ENCODE peak calls at places on chromosome 3, in ten cellular contexts. S, C, M, B, J, O, Q, W, A and I are unnamed samples.
A peak's percentile ranks its signal among the peaks of the same experiment; 100 is the strongest.

GRCh38 chr3:145767909-145768308 is 393.1 kb downstream of the PLOD2 start:
- DNase-seq in S (no peak), C (no peak), M (no peak), B (no peak), J (no peak), O (no peak), Q (peak; percentile 18), W (peak; percentile 7), A (no peak), I (no peak)

GRCh38 chr3:23079976-23080375 is 123.2 kb upstream of the UBE2E2 start:
- DNase-seq in S (no peak), C (no peak), M (no peak), B (no peak), J (peak; percentile 22), O (no peak), Q (peak; percentile 55), W (peak; percentile 79), A (no peak), I (no peak)

GRCh38 chr3:107241217-107241616 is 136.0 kb upstream of the CCDC54 start:
- DNase-seq in S (peak; percentile 48), C (no peak), M (peak; percentile 32), B (peak; percentile 3), J (peak; percentile 31), O (no peak), Q (peak; percentile 44), W (peak; percentile 58), A (no peak), I (no peak)

GRCh38 chr3:42123012-42123581 is 31.9 kb downstream of the TRAK1 start:
- DNase-seq in S (no peak), C (no peak), M (no peak), B (no peak), J (peak; percentile 70), O (no peak), Q (peak; percentile 89), W (no peak), A (no peak), I (no peak)

GRCh38 chr3:15164356-15164755 is 41.7 kb upstream of the CAPN7 start:
- DNase-seq in S (no peak), C (no peak), M (no peak), B (no peak), J (no peak), O (no peak), Q (no peak), W (no peak), A (no peak), I (no peak)

GRCh38 chr3:53044371-53045106 is 1.3 kb downstream of the SFMBT1 start:
- DNase-seq in S (no peak), C (no peak), M (peak; percentile 52), B (peak; percentile 32), J (peak; percentile 60), O (no peak), Q (peak; percentile 27), W (peak; percentile 34), A (no peak), I (no peak)

GRCh38 chr3:9168230-9168629 is 81.2 kb downstream of the SRGAP3 start:
- DNase-seq in S (no peak), C (peak; percentile 22), M (no peak), B (no peak), J (no peak), O (no peak), Q (peak; percentile 72), W (no peak), A (no peak), I (no peak)

GRCh38 chr3:150828261-150828660 is 65.3 kb upstream of the SIAH2 start:
- DNase-seq in S (no peak), C (no peak), M (no peak), B (no peak), J (no peak), O (no peak), Q (no peak), W (no peak), A (no peak), I (no peak)

GRCh38 chr3:88034463-88034862 is 24.3 kb downstream of the CGGBP1 start:
- DNase-seq in S (no peak), C (no peak), M (no peak), B (no peak), J (no peak), O (no peak), Q (no peak), W (no peak), A (no peak), I (no peak)

GRCh38 chr3:12553921-12554391 is 2.9 kb upstream of the MKRN2 start:
- DNase-seq in S (peak; percentile 39), C (no peak), M (peak; percentile 58), B (no peak), J (peak; percentile 46), O (no peak), Q (peak; percentile 12), W (peak; percentile 66), A (no peak), I (no peak)

GRCh38 chr3:182740710-182741109 is 52.6 kb upstream of the ATP11B start:
- DNase-seq in S (no peak), C (no peak), M (no peak), B (no peak), J (no peak), O (no peak), Q (peak; percentile 91), W (peak; percentile 90), A (no peak), I (no peak)

GRCh38 chr3:105466072-105466471 is 99.4 kb downstream of the ALCAM start:
- DNase-seq in S (no peak), C (no peak), M (no peak), B (no peak), J (no peak), O (no peak), Q (no peak), W (no peak), A (no peak), I (no peak)

GRCh38 chr3:178140491-178140890 is 395.7 kb upstream of the KCNMB2 start:
- DNase-seq in S (no peak), C (no peak), M (no peak), B (no peak), J (no peak), O (no peak), Q (peak; percentile 77), W (no peak), A (no peak), I (no peak)

GRCh38 chr3:188323067-188323842 is 169.3 kb downstream of the LPP start:
- DNase-seq in S (no peak), C (no peak), M (no peak), B (peak; percentile 2), J (no peak), O (no peak), Q (no peak), W (no peak), A (no peak), I (no peak)

GRCh38 chr3:138812806-138813205 is 21.9 kb downstream of the PIK3CB start:
- DNase-seq in S (no peak), C (no peak), M (no peak), B (no peak), J (no peak), O (no peak), Q (no peak), W (no peak), A (no peak), I (no peak)